ENCODE peak calls at places on chromosomes 12 and 14, in eight cellular contexts. A is A673, K is cardiac muscle cell, V is colonic mucosa, J is psoas muscle, I is suprapubic skin, D is epithelial cell of proximal tubule, L is choroid plexus epithelial cell. F is an unnamed sample.

GRCh38 chr14:92144708-92145107 is 22.9 kb downstream of the CPSF2 start:
- DNase-seq in L (peak), J (no peak), A (no peak), I (no peak), V (no peak), D (no peak), K (peak), F (no peak)

GRCh38 chr14:22314183-22314820 is 274.7 kb downstream of the DAD1 start:
- DNase-seq in J (no peak), V (peak), L (peak), A (peak), I (no peak), D (no peak), K (peak), F (peak)

GRCh38 chr12:118984206-118984943 is 3.0 kb downstream of the SRRM4 start:
- DNase-seq in K (no peak), D (no peak), L (no peak), A (no peak), J (no peak), I (no peak), V (no peak), F (no peak)

GRCh38 chr14:43503508-43503907 is 1003.6 kb downstream of the FSCB start:
- DNase-seq in V (no peak), L (no peak), A (peak), D (no peak), J (no peak), K (no peak), I (no peak), F (peak)

GRCh38 chr12:66541446-66541845 is 137.4 kb downstream of the GRIP1 start:
- DNase-seq in I (no peak), L (no peak), V (no peak), A (no peak), J (no peak), D (no peak), K (no peak), F (no peak)

GRCh38 chr14:24911324-24912095 is 138.4 kb downstream of the STXBP6 start:
- DNase-seq in K (peak), V (peak), L (peak), D (peak), J (no peak), A (peak), I (no peak), F (peak)

GRCh38 chr12:34392741-34393085 is 370.4 kb downstream of the ALG10 start:
- DNase-seq in D (no peak), A (no peak), L (no peak), K (no peak), J (no peak), V (no peak), I (no peak), F (no peak)

GRCh38 chr14:95727084-95727700 is 13.3 kb upstream of the TCL1A start:
- DNase-seq in D (no peak), K (no peak), A (no peak), V (no peak), J (no peak), I (no peak), L (no peak), F (no peak)

GRCh38 chr14:96055065-96055752 is 16.0 kb downstream of the C14orf132 start:
- DNase-seq in I (no peak), J (no peak), A (no peak), K (peak), L (peak), D (no peak), V (no peak), F (no peak)

GRCh38 chr14:101442451-101442850 is 118.8 kb upstream of the DIO3 start:
- DNase-seq in V (no peak), I (no peak), K (peak), L (no peak), D (no peak), J (no peak), A (no peak), F (no peak)

GRCh38 chr12:3363608-3364007 is 127.4 kb upstream of the PRMT8 start:
- DNase-seq in A (no peak), I (no peak), K (no peak), L (no peak), V (no peak), J (no peak), D (no peak), F (no peak)

GRCh38 chr14:91258021-91258618 is 13.6 kb upstream of the GPR68 start:
- DNase-seq in L (no peak), K (peak), I (no peak), A (no peak), J (peak), V (no peak), D (no peak), F (peak)

GRCh38 chr14:84074626-84075025 is 1455.3 kb upstream of the FLRT2 start:
- DNase-seq in L (no peak), J (no peak), D (no peak), K (no peak), V (no peak), I (no peak), A (no peak), F (no peak)

GRCh38 chr12:6635375-6635855 is 344 bp downstream of the LPAR5 start:
- DNase-seq in D (no peak), I (no peak), K (no peak), V (peak), A (no peak), L (peak), J (no peak), F (no peak)

GRCh38 chr14:49173765-49174373 is 412.3 kb downstream of the RPS29 start:
- DNase-seq in J (no peak), I (no peak), V (peak), L (peak), D (peak), K (peak), A (peak), F (peak)
- TF ChIP-seq CTCF in J (no peak), I (peak), V (peak), L (peak), D (peak), K (peak), A (peak), F (peak)

GRCh38 chr12:1632702-1633101 is 3.7 kb downstream of the WNT5B start:
- DNase-seq in V (no peak), D (no peak), J (no peak), A (no peak), L (no peak), K (no peak), I (no peak), F (no peak)
- H3K4me3 ChIP-seq in V (no peak), D (no peak), J (no peak), A (no peak), L (no peak), K (no peak), I (no peak), F (no peak)

DNA sequence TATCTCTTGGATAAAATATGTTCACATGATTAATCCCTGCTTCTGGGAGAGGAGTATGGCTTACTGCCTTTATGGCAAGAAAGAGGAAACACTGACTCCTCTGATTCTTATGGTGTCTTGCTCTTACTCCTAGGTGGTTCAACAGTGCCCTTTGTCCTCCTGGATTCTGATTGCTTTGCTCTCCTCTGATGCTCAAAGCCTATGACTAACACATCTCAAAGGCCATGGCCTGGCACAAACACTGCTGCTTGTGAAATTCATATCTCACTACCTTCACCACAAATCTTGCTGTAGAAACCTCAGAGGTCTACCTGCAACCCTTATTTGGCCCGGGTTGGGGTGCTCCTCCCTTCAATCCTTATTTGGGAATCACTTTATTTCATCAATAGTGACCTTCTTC is 217.2 kb downstream of the C12orf50 start:
- DNase-seq in D (peak), A (no peak), V (no peak), J (no peak), I (no peak), L (peak), K (no peak), F (no peak)
- TF ChIP-seq CTCF in D (no peak), A (no peak), V (no peak), J (no peak), I (no peak), L (no peak), K (no peak), F (no peak)

GRCh38 chr14:103995876-103996275 is 53.5 kb upstream of the RD3L start:
- DNase-seq in K (no peak), L (no peak), V (no peak), I (no peak), A (no peak), J (no peak), D (no peak), F (no peak)
- H3K4me3 ChIP-seq in K (no peak), L (no peak), V (no peak), I (no peak), A (no peak), J (no peak), D (no peak), F (no peak)

GRCh38 chr12:18242380-18243089 is 18.8 kb upstream of the PIK3C2G start:
- DNase-seq in L (no peak), K (no peak), V (peak), A (no peak), D (no peak), J (no peak), I (no peak), F (no peak)

GRCh38 chr12:18243238-18243637 is 18.1 kb upstream of the PIK3C2G start:
- DNase-seq in L (no peak), D (no peak), A (no peak), I (no peak), J (no peak), V (no peak), K (no peak), F (no peak)

GRCh38 chr12:18250313-18250916 is 10.9 kb upstream of the PIK3C2G start:
- DNase-seq in J (no peak), L (peak), K (peak), A (peak), V (peak), D (peak), I (no peak), F (peak)

GRCh38 chr12:18246057-18246456 is 15.3 kb upstream of the PIK3C2G start:
- DNase-seq in I (no peak), L (no peak), K (no peak), V (no peak), A (no peak), J (no peak), D (no peak), F (no peak)
- TF ChIP-seq CTCF in I (no peak), L (peak), K (no peak), V (no peak), A (peak), J (no peak), D (peak), F (peak)

GRCh38 chr12:4938900-4939299 is 29.2 kb downstream of the KCNA1 start:
- DNase-seq in I (no peak), V (no peak), A (no peak), D (no peak), K (no peak), L (no peak), J (no peak), F (no peak)
- H3K4me3 ChIP-seq in I (no peak), V (no peak), A (no peak), D (no peak), K (no peak), L (no peak), J (no peak), F (no peak)

GRCh38 chr14:74906923-74907620 is 16.0 kb downstream of the RPS6KL1 start:
- DNase-seq in L (no peak), J (no peak), K (no peak), I (no peak), V (peak), D (no peak), A (no peak), F (no peak)
- TF ChIP-seq CTCF in L (peak), J (peak), K (peak), I (no peak), V (no peak), D (peak), A (peak), F (no peak)

DNA sequence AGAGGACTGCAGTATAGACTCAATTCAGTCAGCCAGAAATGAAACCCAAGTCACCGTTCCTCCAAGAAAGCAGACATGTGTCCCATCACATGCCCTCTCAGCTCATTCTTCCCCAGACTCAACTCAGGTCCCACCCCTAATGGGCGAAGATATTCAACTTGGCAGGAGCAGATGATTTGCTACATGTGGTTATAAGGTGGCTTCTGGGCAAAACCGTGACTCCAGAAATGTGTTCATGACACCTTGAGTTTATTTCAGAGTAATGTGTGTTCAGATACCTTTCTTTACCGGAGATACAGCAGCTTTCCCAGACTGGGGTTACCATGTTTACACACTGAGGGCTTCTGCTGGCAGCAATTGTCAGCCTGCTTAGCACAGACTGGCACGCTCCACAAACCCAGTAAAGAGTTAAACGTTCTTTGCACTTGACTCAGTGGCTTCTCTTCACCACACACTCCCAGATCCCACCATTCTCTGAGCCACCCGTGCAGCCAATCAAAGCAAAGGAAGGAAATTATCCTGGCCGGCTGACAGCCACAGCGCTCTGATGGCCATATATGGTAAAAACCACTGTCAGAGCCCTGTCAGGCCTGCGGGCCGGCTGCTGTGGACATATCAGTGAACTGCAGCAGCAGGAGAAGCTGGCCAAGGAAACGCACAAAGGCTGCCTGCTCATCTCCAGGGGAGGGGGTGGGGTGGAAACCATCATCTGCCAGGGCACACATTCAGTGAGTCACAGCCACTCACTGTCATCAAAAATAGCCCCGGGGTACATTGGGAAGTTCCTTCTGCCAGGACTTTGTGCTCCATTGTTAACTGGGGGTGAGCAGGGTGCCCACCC is 39.9 kb downstream of the CORO1C start:
- DNase-seq in I (peak), A (peak), J (peak), L (peak), V (peak), D (peak), K (peak), F (peak)
- H3K4me3 ChIP-seq in I (peak), A (no peak), J (peak), L (no peak), V (peak), D (peak), K (no peak), F (peak)

DNA sequence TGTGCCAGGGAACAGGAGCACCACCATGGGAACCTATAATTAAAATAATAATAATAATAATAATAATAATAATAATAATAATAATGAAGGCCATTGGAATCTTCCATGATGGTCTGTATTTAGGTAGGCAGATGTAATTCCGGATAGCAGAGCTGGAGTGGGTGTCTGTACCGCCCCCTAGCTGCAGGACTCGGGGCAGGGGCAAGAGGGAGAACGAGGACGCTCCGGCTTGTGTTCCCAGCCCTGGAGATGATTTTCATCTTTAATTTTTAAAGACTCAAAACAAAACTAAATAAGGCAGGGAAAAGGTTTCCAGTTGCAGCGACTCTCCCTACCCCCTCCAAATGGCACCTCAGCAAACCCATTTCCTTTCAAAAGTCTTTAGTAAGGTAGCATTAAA is 501.1 kb downstream of the VRK1 start:
- DNase-seq in J (no peak), L (no peak), D (no peak), K (no peak), V (no peak), I (no peak), A (peak), F (no peak)
- TF ChIP-seq CTCF in J (no peak), L (no peak), D (peak), K (no peak), V (no peak), I (no peak), A (peak), F (no peak)